ENCODE peak calls at places on chromosomes 16 and 17, in six cellular contexts. W, B, N, I, T and C are unnamed samples.

GRCh38 chr17:32516450-32516849 is 29.7 kb downstream of the CDK5R1 start:
- DNase-seq in W (no peak), B (no peak), N (no peak), I (no peak), T (no peak), C (no peak)

GRCh38 chr16:15961060-15961511 is 11.7 kb downstream of the ABCC1 start:
- DNase-seq in W (no peak), B (no peak), N (no peak), I (no peak), T (no peak), C (no peak)

GRCh38 chr17:40307001-40307690 is 1.8 kb upstream of the RARA start:
- DNase-seq in W (peak; percentile 70), B (no peak), N (no peak), I (no peak), T (no peak), C (peak; percentile 56)

GRCh38 chr16:5056347-5056746 is 9.4 kb downstream of the C16orf89 start:
- DNase-seq in W (peak; percentile 79), B (peak; percentile 53), N (no peak), I (peak; percentile 53), T (no peak), C (no peak)

GRCh38 chr16:87203060-87203656 is 114.0 kb downstream of the C16orf95 start:
- DNase-seq in W (no peak), B (peak; percentile 84), N (no peak), I (peak; percentile 85), T (no peak), C (peak; percentile 68)

GRCh38 chr16:55976815-55977214 is 101.6 kb upstream of the CES5A start:
- DNase-seq in W (no peak), B (no peak), N (no peak), I (no peak), T (no peak), C (no peak)

GRCh38 chr17:38898291-38898679 is 27.1 kb upstream of the LASP1NB start:
- DNase-seq in W (peak; percentile 81), B (no peak), N (no peak), I (no peak), T (no peak), C (no peak)

GRCh38 chr17:57002904-57003303 is 25.0 kb downstream of the SCPEP1 start:
- DNase-seq in W (no peak), B (no peak), N (no peak), I (no peak), T (no peak), C (no peak)

GRCh38 chr16:69329369-69330285 is 761 bp downstream of the PDF start:
- DNase-seq in W (peak; percentile 90), B (no peak), N (no peak), I (peak; percentile 34), T (no peak), C (no peak)

GRCh38 chr17:6328279-6328678 is 106.6 kb downstream of the AIPL1 start:
- DNase-seq in W (no peak), B (peak; percentile 38), N (no peak), I (no peak), T (no peak), C (no peak)

GRCh38 chr16:5642034-5642433 is 544.4 kb upstream of the EEF2KMT start:
- DNase-seq in W (no peak), B (no peak), N (no peak), I (no peak), T (no peak), C (no peak)

GRCh38 chr17:60231691-60232090 is 81.9 kb downstream of the CA4 start:
- DNase-seq in W (no peak), B (no peak), N (no peak), I (no peak), T (no peak), C (peak; percentile 64)

GRCh38 chr17:28597606-28598383 is 1.0 kb downstream of the SPAG5 start:
- DNase-seq in W (no peak), B (no peak), N (no peak), I (no peak), T (no peak), C (no peak)

GRCh38 chr17:58336456-58337094 is 8.0 kb upstream of the TSPOAP1 start:
- DNase-seq in W (peak; percentile 40), B (no peak), N (no peak), I (no peak), T (no peak), C (no peak)

GRCh38 chr16:66976746-66977145 is 11.6 kb upstream of the CES4A start:
- DNase-seq in W (no peak), B (no peak), N (no peak), I (no peak), T (no peak), C (no peak)

GRCh38 chr17:65556014-65556909 is 5.2 kb downstream of the AXIN2 start:
- DNase-seq in W (peak; percentile 87), B (peak; percentile 78), N (peak; percentile 62), I (peak; percentile 84), T (no peak), C (peak; percentile 46)

GRCh38 chr16:89955001-89955685 is 6.6 kb downstream of the DEF8 start:
- DNase-seq in W (no peak), B (no peak), N (no peak), I (no peak), T (no peak), C (no peak)

GRCh38 chr16:52553322-52553721 is 6.4 kb upstream of the TOX3 start:
- DNase-seq in W (no peak), B (no peak), N (no peak), I (no peak), T (no peak), C (no peak)

GRCh38 chr16:71552698-71553503 is 24.0 kb downstream of the TAT start:
- DNase-seq in W (no peak), B (peak; percentile 42), N (no peak), I (no peak), T (no peak), C (no peak)

GRCh38 chr17:7133424-7133823 is 18.8 kb upstream of the ASGR2 start:
- DNase-seq in W (no peak), B (peak; percentile 38), N (peak; percentile 5), I (peak; percentile 54), T (no peak), C (no peak)

GRCh38 chr17:47715669-47716325 is 17.2 kb upstream of the TBX21 start:
- DNase-seq in W (no peak), B (no peak), N (no peak), I (no peak), T (no peak), C (no peak)

GRCh38 chr17:47716381-47716780 is 16.7 kb upstream of the TBX21 start:
- DNase-seq in W (no peak), B (no peak), N (no peak), I (no peak), T (no peak), C (no peak)

GRCh38 chr17:47717845-47718621 is 15.0 kb upstream of the TBX21 start:
- DNase-seq in W (no peak), B (no peak), N (no peak), I (no peak), T (no peak), C (no peak)

GRCh38 chr17:47718634-47719405 is 14.2 kb upstream of the TBX21 start:
- DNase-seq in W (no peak), B (no peak), N (no peak), I (no peak), T (no peak), C (no peak)

DNA sequence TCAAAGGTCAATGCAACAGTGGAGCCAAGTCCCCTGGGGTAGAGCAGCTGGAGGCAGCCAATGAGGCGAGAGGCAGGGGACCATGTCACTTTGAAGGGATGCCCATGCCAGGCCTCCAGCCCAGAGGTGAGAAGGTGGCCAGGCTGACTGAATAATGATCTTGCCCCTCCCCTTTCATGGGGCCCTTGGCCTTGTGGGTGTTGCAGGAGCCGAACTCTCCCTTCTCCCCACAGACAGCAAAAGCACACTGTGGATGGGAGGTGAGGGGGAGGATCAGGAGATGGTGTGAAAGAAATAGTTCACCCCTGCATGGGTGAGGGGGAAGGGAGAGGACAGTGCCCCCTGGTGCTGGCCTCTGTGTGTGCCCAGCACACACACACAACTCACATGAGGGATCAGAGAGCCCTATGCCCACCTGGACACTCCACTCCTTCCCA is 15.8 kb upstream of the TBX21 start:
- DNase-seq in W (no peak), B (no peak), N (no peak), I (no peak), T (no peak), C (no peak)
- TF ChIP-seq CTCF in W (peak; percentile 64), B (peak; percentile 27), N (no peak), I (no peak), T (peak; percentile 62), C (peak; percentile 69)

GRCh38 chr17:18322522-18322921 is 7.4 kb downstream of the SMCR8 start:
- DNase-seq in W (no peak), B (no peak), N (no peak), I (no peak), T (no peak), C (no peak)

GRCh38 chr17:18319604-18320256 is 4.6 kb downstream of the SMCR8 start:
- DNase-seq in W (no peak), B (peak; percentile 63), N (no peak), I (peak; percentile 51), T (no peak), C (peak; percentile 55)

GRCh38 chr17:18323007-18323406 is 7.9 kb downstream of the SMCR8 start:
- DNase-seq in W (no peak), B (peak; percentile 45), N (no peak), I (no peak), T (no peak), C (peak; percentile 28)

GRCh38 chr17:18320301-18320700 is 5.2 kb downstream of the SMCR8 start:
- DNase-seq in W (no peak), B (no peak), N (no peak), I (no peak), T (no peak), C (no peak)

GRCh38 chr17:18321309-18321708 is 6.2 kb downstream of the SMCR8 start:
- DNase-seq in W (no peak), B (peak; percentile 51), N (no peak), I (no peak), T (no peak), C (no peak)
- TF ChIP-seq CTCF in W (peak; percentile 35), B (no peak), N (no peak), I (no peak), T (peak; percentile 17), C (peak; percentile 46)

GRCh38 chr17:1899403-1900000 is 69.7 kb downstream of the RPA1 start:
- DNase-seq in W (no peak), B (no peak), N (no peak), I (no peak), T (no peak), C (no peak)
- TF ChIP-seq CTCF in W (peak; percentile 62), B (no peak), N (no peak), I (peak; percentile 57), T (peak; percentile 37), C (peak; percentile 71)

DNA sequence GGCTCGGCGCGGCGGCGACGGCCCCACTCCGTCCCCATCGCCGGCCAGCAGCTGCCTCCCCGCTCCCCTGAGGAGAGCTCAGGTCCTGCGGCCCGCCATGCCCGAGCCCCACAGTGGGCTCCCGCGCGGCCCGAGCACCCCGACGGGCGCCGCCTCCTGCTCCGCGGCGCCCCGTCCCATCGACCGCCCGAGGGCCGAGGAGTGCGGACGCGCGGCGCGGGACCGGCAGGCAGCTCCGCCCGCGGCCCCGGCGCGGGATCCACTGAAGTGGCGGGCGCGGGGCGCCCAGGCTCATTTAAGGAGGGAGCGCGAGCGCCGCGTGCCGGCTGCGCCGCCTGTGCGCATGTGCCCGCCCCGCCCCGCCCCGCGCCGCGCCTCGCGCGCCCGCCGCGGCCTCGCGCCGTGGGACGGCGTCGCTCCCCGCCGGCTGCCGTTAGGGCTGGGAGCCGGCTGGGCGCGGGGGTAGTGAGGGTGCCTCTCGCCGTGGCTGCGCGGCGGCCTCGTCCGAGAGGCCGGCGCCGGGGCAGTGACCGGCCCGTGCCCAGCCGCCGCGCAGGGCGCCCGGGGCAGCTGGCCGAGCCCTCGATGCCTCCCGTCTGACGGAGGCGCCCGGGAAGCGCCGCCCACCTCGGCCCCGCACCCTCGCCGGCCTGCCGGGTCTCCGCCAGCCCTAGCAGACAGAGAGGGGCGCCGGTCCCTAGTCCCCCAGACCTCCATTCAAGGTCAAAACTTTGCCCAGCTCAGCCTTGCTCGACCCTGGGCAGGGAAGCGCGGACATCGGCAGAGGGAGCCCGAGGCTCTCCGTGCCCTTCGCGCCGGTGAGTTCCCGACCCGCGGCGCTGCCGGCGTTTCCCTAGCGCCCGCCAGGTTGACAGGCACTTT is at the start of gene NETO2:
- DNase-seq in W (no peak), B (peak; percentile 69), N (peak; percentile 8), I (peak; percentile 71), T (peak; percentile 9), C (peak; percentile 7)
- TF ChIP-seq CTCF in W (peak; percentile 83), B (peak; percentile 36), N (peak; percentile 66), I (peak; percentile 47), T (peak; percentile 57), C (peak; percentile 66)